ENCODE peak calls at places on chromosome 18, in seven cellular contexts. U, L, V, S, G, O and C are unnamed samples.

GRCh38 chr18:77107218-77107815 is 25.3 kb downstream of the MBP start:
- DNase-seq in U (no peak), G (no peak), L (peak), O (no peak), V (no peak), S (no peak), C (no peak)

GRCh38 chr18:79515944-79516351 is 120.2 kb downstream of the NFATC1 start:
- DNase-seq in L (no peak), V (no peak), G (no peak), S (no peak), O (peak), U (no peak), C (no peak)

GRCh38 chr18:78480531-78481054 is 499.0 kb upstream of the SALL3 start:
- DNase-seq in O (no peak), L (no peak), V (no peak), G (no peak), U (no peak), S (no peak), C (no peak)

GRCh38 chr18:77022116-77022515 is 110.5 kb downstream of the MBP start:
- DNase-seq in O (no peak), V (no peak), G (no peak), L (no peak), S (no peak), U (no peak), C (no peak)

GRCh38 chr18:10523544-10523943 is 2.3 kb upstream of the NAPG start:
- DNase-seq in O (no peak), L (no peak), U (no peak), S (no peak), G (no peak), V (no peak), C (no peak)

GRCh38 chr18:4412286-4412685 is 42.8 kb downstream of the DLGAP1 start:
- DNase-seq in U (no peak), O (no peak), V (no peak), G (no peak), S (no peak), L (no peak), C (no peak)

GRCh38 chr18:59505311-59505710 is 146.2 kb upstream of the LMAN1 start:
- DNase-seq in S (no peak), O (no peak), V (no peak), U (no peak), L (no peak), G (no peak), C (no peak)

GRCh38 chr18:4797286-4797685 is 342.2 kb upstream of the DLGAP1 start:
- DNase-seq in O (no peak), G (no peak), S (no peak), U (no peak), L (no peak), V (no peak), C (no peak)

GRCh38 chr18:60411715-60412114 is 39.1 kb upstream of the MC4R start:
- DNase-seq in S (no peak), O (no peak), V (no peak), U (peak), G (no peak), L (peak), C (peak)

GRCh38 chr18:72492497-72492896 is 51.6 kb downstream of the CBLN2 start:
- DNase-seq in V (no peak), G (no peak), S (no peak), U (no peak), L (no peak), O (no peak), C (no peak)

GRCh38 chr18:58319719-58320118 is 275.7 kb downstream of the NEDD4L start:
- DNase-seq in U (no peak), G (no peak), V (no peak), O (no peak), L (no peak), S (no peak), C (no peak)

GRCh38 chr18:58325521-58325908 is 281.5 kb downstream of the NEDD4L start:
- DNase-seq in O (no peak), U (no peak), G (no peak), S (no peak), L (no peak), V (no peak), C (no peak)

GRCh38 chr18:58324824-58325520 is 280.9 kb downstream of the NEDD4L start:
- DNase-seq in O (no peak), S (no peak), L (no peak), G (no peak), V (no peak), U (no peak), C (no peak)

GRCh38 chr18:58320907-58321561 is 277.0 kb downstream of the NEDD4L start:
- DNase-seq in V (no peak), O (no peak), G (no peak), S (no peak), L (no peak), U (no peak), C (no peak)

GRCh38 chr18:58321986-58322385 is 278.0 kb downstream of the NEDD4L start:
- DNase-seq in S (no peak), G (peak), L (peak), U (no peak), V (peak), O (no peak), C (peak)
- TF ChIP-seq CTCF in S (peak), G (peak), L (peak), U (no peak), V (no peak), O (peak), C (peak)

DNA sequence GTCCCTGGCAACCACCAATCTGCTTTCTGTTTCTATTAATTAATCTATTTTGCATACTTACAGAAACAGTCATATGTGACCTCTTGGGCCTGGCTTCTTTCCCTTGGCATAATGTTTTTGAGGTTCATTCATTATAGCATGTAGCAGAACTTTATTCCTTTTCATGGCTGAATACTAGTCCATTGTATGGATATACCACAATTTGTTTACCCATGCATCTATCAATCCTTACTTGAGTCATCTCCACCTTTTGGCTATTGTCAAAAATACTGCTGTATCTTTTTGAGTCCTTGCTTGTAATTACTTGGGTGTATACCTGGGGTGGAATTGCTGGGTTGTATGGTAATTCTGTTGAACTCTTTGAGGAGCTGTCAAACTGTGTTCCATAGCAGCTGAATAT is 126.8 kb downstream of the CTIF start:
- DNase-seq in O (no peak), G (no peak), L (no peak), S (no peak), U (no peak), V (no peak), C (no peak)
- TF ChIP-seq CTCF in O (no peak), G (no peak), L (no peak), S (no peak), U (no peak), V (no peak), C (no peak)

DNA sequence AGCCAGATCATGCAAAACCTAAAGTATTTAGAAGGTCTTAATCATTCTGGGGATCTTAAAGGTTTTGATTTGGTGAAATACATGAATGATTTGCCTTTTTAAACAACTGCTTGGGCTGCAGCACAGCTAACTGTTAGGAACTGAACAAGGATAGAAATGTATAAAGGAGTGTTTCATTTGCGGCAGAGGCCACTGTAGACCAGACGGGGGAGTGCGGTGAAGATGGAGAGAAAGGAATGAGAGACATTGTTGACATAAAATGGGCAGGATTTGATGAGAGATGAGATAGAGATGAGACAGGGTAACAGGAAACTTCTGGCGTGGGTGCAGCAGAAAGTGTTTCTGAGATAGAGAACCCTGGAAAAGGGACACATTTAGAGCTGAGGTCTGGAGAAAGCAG is 308.1 kb downstream of the TMX3 start:
- DNase-seq in G (no peak), L (no peak), U (no peak), V (no peak), O (no peak), S (no peak), C (no peak)
- TF ChIP-seq CTCF in G (no peak), L (no peak), U (no peak), V (no peak), O (no peak), S (no peak), C (no peak)

GRCh38 chr18:36503477-36503876 is 206.0 kb downstream of the FHOD3 start:
- DNase-seq in O (no peak), U (no peak), G (no peak), S (no peak), V (no peak), L (no peak), C (no peak)
- TF ChIP-seq CTCF in O (no peak), U (no peak), G (no peak), S (no peak), V (no peak), L (no peak), C (no peak)

GRCh38 chr18:36296591-36297418 is 708 bp upstream of the FHOD3 start:
- DNase-seq in O (peak), V (no peak), U (peak), G (no peak), S (peak), L (peak), C (peak)
- TF ChIP-seq CTCF in O (peak), V (no peak), U (peak), G (peak), S (peak), L (peak), C (peak)

GRCh38 chr18:47911877-47912276 is 18.6 kb downstream of the SMAD2 start:
- DNase-seq in O (no peak), U (no peak), V (no peak), S (no peak), G (no peak), L (no peak), C (no peak)

GRCh38 chr18:47909484-47909883 is 21.0 kb downstream of the SMAD2 start:
- DNase-seq in V (no peak), L (no peak), G (no peak), S (no peak), O (no peak), U (no peak), C (no peak)

GRCh38 chr18:47906408-47906807 is 24.1 kb downstream of the SMAD2 start:
- DNase-seq in S (no peak), L (no peak), G (no peak), V (no peak), U (no peak), O (no peak), C (no peak)

GRCh38 chr18:47912343-47912742 is 18.1 kb downstream of the SMAD2 start:
- DNase-seq in L (no peak), V (no peak), S (no peak), O (no peak), G (no peak), U (no peak), C (no peak)

DNA sequence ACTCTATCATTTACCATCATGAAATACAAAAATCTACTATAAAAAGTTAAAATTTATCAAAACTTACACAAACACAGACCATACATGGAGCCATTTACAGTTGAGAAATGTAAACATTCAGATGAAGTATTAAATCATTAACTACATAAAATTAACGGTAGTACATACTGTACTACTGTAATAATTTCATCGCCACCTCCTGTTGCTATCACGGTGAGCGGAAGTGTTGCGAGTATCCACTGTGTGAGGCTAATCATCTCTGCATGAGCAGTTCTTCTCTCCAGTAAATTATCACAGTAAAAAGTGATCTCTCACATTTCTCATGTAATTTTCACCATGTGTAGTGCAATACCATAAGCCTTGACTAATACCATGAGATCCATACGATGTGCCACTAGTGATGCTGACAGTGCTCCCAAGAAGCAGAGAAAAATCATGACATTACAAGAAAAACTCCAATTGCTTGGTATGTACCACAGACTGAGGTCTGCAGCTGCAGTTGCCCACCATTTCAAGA is 21.9 kb downstream of the SMAD2 start:
- DNase-seq in S (no peak), U (no peak), L (no peak), G (no peak), V (no peak), O (no peak), C (no peak)
- TF ChIP-seq CTCF in S (no peak), U (no peak), L (no peak), G (no peak), V (no peak), O (no peak), C (no peak)